ENCODE peak calls at places on chromosomes 13 and 19, in four cellular contexts. E is SK-N-SH, A is tibial artery, Y is uterus. H is an unnamed sample. For H3K4me1, the result is how much of the 10 kb centered on the place peaks cover.

GRCh38 chr13:84192125-84192524 is 309.9 kb upstream of the SLITRK1 start:
- DNase-seq in Y (no peak), E (no peak), A (no peak), H (peak)

GRCh38 chr19:31261019-31261595 is 88.1 kb downstream of the TSHZ3 start:
- DNase-seq in A (peak), Y (no peak), E (peak), H (no peak)

GRCh38 chr19:48556163-48556562 is 4.2 kb downstream of the SULT2B1 start:
- DNase-seq in E (no peak), Y (no peak), A (no peak), H (no peak)

GRCh38 chr13:32429406-32429909 is 1.5 kb upstream of the N4BP2L1 start:
- DNase-seq in E (no peak), Y (no peak), A (no peak), H (no peak)

GRCh38 chr19:56245062-56245740 is 27.3 kb upstream of the EDDM13 start:
- DNase-seq in A (no peak), E (no peak), Y (no peak), H (no peak)

GRCh38 chr19:3233831-3234230 is 9.4 kb downstream of the CELF5 start:
- DNase-seq in A (no peak), E (no peak), Y (no peak), H (no peak)

GRCh38 chr13:25455146-25455545 is 83.4 kb downstream of the ATP8A2 start:
- DNase-seq in E (no peak), A (no peak), Y (no peak), H (peak)

GRCh38 chr19:53649746-53650593 is 18.2 kb downstream of the DPRX start:
- DNase-seq in A (no peak), Y (no peak), E (no peak), H (no peak)

GRCh38 chr19:10764340-10764894 is 46.5 kb downstream of the DNM2 start:
- DNase-seq in Y (no peak), E (no peak), A (no peak), H (no peak)

GRCh38 chr19:14553042-14553938 is 18.6 kb downstream of the NDUFB7 start:
- DNase-seq in E (no peak), A (no peak), Y (no peak), H (no peak)

GRCh38 chr19:34330116-34330515 is 34.9 kb upstream of the GPI start:
- DNase-seq in E (no peak), A (no peak), Y (no peak), H (no peak)

GRCh38 chr13:46858163-46858562 is 38.7 kb downstream of the HTR2A start:
- DNase-seq in Y (no peak), A (no peak), E (no peak), H (no peak)

GRCh38 chr13:99357149-99357596 is 50.0 kb upstream of the GPR183 start:
- DNase-seq in E (no peak), Y (no peak), A (no peak), H (no peak)

GRCh38 chr13:113115363-113116205 is 7.0 kb upstream of the F10 start:
- DNase-seq in A (peak), E (peak), Y (no peak), H (no peak)

GRCh38 chr13:69274231-69274630 is 833.4 kb upstream of the ATXN8OS start:
- DNase-seq in E (no peak), A (no peak), Y (no peak), H (no peak)

GRCh38 chr19:43651758-43652545 is 12.3 kb upstream of the CADM4 start:
- DNase-seq in A (no peak), E (peak), Y (peak), H (peak)

GRCh38 chr13:33745370-33746324 is 72.3 kb upstream of the RFC3 start:
- DNase-seq in Y (no peak), A (no peak), E (no peak), H (no peak)

GRCh38 chr13:46530084-46530935 is 22.7 kb upstream of the LRCH1 start:
- DNase-seq in Y (no peak), A (no peak), E (no peak), H (peak)

GRCh38 chr13:85241045-85241444 is 558.2 kb downstream of the SLITRK6 start:
- DNase-seq in Y (no peak), A (no peak), E (no peak), H (no peak)

GRCh38 chr13:109494955-109495354 is 291.4 kb downstream of the IRS2 start:
- DNase-seq in E (peak), Y (no peak), A (no peak), H (peak)

GRCh38 chr13:33639158-33639557 is 178.8 kb upstream of the RFC3 start:
- DNase-seq in A (peak), E (no peak), Y (peak), H (no peak)

GRCh38 chr19:3176715-3177501 is 1.7 kb upstream of the S1PR4 start:
- DNase-seq in E (no peak), A (no peak), Y (no peak), H (peak)

GRCh38 chr13:46516624-46517318 is 36.2 kb upstream of the LRCH1 start:
- DNase-seq in A (no peak), E (no peak), Y (no peak), H (peak)

GRCh38 chr13:90395348-90395747 is 952.1 kb upstream of the MIR17HG start:
- DNase-seq in Y (no peak), A (no peak), E (no peak), H (no peak)

GRCh38 chr13:111915104-111915551 is 151.8 kb upstream of the SOX1 start:
- DNase-seq in Y (no peak), A (peak), E (no peak), H (no peak)

DNA sequence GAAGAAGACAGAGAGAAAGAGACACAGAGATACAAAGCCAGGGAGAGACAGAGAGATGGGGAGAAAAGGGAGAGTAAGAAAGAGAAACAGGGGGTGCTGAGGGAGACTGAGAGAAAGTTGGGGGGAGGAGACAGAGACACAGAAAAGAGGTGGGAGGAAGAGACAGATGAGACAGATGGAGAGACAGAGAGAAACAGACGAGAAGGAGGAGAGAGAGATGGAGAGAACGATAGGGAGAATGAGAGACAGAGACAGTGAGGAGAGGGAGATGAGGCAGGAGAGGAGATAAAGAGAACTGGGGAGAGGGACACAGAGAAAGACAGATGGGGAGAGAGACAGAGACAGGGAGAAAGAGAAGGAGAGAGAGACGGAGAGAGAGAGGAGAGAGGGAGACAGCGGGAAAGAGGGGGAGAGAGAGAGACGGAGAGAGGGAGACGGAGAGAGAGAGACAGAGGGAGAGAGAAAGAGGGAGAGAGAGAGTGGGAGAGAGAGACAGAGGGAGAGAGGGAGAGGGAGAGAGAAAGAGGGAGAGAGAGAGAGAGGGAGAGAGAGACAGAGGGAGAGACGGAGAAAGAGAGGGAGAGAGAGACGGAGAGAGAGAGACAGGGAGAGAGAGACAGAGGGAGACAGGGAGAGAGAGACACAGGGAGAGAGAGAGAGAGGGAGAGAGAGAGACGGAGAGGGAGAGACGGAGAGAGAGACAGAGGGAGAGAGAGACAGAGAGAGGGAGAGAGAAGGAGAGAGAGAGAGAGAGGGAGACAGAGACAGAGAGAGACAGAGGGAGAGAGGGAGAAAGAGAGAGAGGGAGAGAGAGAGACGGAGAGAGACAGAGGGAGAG is 12.6 kb downstream of the JOSD2 start:
- DNase-seq in E (no peak), A (no peak), Y (no peak), H (no peak)
- TF ChIP-seq CTCF in E (no peak), A (no peak), Y (no peak), H (no peak)

GRCh38 chr19:50198431-50199253 is 4.8 kb upstream of the MYH14 start:
- DNase-seq in Y (no peak), E (no peak), A (no peak), H (no peak)
- H3K27ac ChIP-seq in Y (no peak), E (no peak), A (no peak), H (no peak)

DNA sequence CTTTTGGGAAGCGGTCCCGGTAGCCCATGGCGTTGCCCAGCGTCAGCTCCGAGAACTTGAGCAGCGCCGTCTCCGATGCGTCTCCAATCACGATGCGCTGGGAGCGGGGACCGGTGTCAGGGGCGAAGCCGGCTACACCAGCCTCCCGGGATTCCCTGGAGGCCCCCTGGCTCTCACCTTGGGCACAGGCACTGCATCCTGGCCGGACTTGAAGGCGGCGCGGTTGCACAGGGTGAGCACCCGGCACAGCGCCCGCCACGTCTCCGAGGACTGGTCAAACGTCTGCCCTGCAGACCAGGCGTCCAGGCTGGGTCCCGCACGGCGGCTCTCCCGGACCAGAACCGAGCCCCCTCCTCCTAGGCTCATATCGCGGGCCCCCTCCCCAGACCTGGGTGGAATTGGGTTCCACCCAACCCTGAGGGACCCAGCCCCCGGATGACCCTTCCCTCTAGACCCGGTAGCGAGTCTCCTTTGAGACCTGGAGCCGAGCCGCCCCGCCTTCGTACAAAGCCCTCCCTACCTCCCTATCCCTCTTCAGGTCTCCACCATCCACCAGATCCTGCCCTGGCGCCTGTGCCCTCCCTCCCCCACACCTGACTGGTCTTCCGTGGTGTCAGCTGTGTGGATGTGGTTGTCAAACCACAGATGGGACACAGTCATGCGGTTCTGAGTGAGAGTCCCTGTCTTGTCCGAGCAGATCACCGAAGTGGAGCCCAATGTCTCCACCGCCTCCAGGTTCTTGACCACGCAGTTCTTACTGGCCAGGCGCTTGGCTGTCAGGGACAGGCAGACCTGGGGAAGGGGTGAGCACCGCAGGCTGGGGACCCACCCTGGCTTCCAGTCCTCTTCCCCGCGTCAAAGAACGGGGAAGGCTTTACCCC is 4.8 kb downstream of the ATP4A start:
- DNase-seq in Y (no peak), E (no peak), A (no peak), H (no peak)
- H3K4me1 ChIP-seq in Y (under half), E (under half), A (under half), H (under half)

DNA sequence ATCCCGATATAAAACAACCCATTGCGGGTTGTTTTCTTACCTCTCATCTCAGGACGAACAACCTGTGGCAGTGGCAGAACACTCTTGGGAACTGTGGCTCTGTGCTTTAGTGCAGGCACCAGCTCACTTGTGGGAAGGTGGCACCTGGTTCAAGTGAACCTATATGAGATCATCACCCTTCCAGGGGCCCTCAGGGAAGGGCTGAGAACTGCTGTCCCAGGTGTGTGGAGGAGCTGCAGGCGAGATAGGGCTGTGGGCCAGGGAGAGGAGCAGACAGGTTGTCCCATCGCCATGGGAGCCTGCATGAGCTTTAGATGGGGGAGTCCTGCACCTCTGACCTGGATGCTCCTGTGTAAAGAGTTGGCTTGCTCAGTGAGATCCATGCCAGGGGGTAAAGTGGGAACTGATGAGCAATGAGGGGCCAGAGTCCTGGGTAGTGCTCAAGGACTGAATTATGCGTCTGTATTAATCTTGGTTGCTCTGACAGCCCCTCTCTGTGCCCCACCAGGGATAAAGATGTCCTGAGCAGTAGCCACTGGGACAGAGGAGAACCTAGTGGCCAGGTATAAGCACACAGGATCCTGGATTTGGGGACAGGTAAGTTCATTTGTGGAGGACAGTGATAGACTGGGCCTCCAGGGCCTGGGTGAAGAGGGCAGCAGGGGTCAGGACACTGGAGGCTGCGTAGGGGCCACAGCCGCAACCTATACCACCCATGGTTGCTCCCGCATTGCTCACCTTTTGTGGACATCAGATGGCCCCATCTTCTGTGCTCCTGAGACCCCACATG is 8.7 kb downstream of the CEACAM4 start:
- DNase-seq in E (no peak), A (no peak), Y (no peak), H (no peak)
- TF ChIP-seq CTCF in E (no peak), A (no peak), Y (no peak), H (no peak)

GRCh38 chr19:44746946-44747738 is 1.4 kb upstream of the BCL3 start:
- DNase-seq in Y (peak), A (peak), E (peak), H (peak)

GRCh38 chr19:44749994-44750393 is 1.5 kb downstream of the BCL3 start:
- DNase-seq in Y (no peak), E (no peak), A (no peak), H (no peak)

GRCh38 chr19:44749318-44749717 is 810 bp downstream of the BCL3 start:
- DNase-seq in A (no peak), Y (no peak), E (no peak), H (no peak)

GRCh38 chr19:44747739-44748425 is 626 bp upstream of the BCL3 start:
- DNase-seq in Y (peak), A (peak), E (peak), H (peak)

DNA sequence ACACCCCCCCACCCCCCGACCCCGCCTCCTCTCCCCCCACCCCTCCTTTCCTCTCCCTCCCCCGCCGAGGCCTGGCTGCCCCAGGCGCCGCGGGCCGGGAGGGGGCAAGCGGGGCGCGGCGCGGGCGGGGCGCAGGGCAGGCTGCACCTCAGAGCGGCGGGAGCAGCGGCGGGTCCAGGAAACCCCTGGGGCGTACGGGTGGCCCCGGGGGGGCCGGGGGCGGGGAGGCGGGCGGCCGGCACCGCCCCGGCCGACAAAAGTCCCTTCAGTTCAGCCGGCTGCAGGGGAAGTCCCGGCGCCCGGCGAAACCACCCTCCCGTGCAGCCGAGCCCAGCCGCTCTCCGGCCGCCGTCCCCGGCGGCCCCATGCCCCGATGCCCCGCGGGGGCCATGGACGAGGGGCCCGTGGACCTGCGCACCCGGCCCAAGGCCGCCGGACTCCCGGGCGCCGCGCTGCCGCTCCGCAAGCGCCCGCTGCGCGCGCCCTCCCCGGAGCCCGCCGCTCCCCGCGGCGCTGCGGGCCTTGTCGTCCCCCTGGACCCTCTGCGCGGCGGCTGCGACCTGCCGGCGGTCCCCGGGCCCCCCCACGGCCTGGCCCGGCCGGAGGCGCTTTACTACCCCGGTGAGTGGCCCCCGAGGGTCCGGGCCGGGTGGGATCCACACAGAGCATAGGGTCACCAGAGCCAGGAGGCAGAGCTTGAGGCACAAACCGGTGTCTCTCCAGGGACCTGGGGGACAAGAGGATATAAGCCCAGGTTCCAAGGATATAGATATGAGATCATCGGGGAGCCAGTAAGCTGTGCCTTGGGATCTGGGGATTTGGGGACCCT is at the start of gene BCL3:
- DNase-seq in Y (peak), A (peak), E (peak), H (no peak)
- H3K27ac ChIP-seq in Y (peak), A (peak), E (peak), H (peak)

DNA sequence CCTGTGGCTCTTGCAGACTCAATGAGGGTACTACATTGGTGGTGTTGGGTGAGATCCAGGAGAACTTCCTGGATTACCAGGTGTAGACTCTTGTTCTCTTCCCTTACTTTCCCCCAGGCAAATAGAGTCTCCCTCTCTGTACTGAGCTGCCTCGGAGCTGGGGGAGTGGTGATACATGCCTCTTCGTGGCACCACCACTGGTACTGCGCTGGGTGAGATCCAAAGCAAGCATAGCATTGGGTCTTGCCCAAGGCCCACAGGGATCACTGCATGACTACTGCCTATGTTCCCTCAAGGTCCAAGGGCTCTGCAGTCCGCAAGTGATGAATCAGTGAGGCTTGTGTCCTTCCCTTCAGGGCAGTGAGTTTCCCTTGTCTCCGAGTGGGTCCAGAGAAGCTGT is 81.6 kb downstream of the COG6 start:
- DNase-seq in A (no peak), Y (no peak), E (no peak), H (no peak)
- H3K4me1 ChIP-seq in A (under half), Y (under half), E (under half), H (under half)

GRCh38 chr19:1632462-1633268 is 19.8 kb downstream of the TCF3 start:
- DNase-seq in Y (no peak), A (no peak), E (no peak), H (no peak)

GRCh38 chr19:1634938-1635243 is 17.5 kb downstream of the TCF3 start:
- DNase-seq in A (no peak), Y (no peak), E (no peak), H (no peak)

GRCh38 chr19:1634242-1634937 is 18.0 kb downstream of the TCF3 start:
- DNase-seq in A (no peak), E (no peak), Y (no peak), H (no peak)

GRCh38 chr19:1633269-1633606 is 19.2 kb downstream of the TCF3 start:
- DNase-seq in E (no peak), A (no peak), Y (no peak), H (no peak)

GRCh38 chr19:1636325-1637236 is 15.8 kb downstream of the TCF3 start:
- DNase-seq in Y (no peak), E (no peak), A (no peak), H (no peak)
- TF ChIP-seq CTCF in Y (no peak), E (no peak), A (no peak), H (no peak)

DNA sequence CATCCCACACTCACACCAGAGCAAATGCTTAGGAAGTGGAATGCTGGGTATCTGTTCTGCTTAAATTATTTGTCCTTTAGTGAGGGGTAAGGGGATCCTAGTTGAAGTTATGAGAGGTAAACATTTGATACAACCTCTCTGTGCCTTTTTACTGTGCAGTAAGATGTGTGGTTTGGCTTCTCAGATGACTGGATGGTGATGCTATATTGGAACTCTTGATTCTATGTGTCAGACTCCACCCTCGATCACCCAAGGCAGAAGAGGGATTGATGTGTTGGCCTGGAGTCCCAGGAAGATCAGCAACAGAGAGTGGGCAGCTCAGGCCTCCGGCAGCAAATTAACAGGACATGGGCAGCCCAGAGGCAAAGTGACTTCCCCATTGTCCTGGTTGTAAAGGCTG is 66.7 kb downstream of the SIPA1L3 start:
- DNase-seq in Y (no peak), E (no peak), A (peak), H (no peak)
- H3K27ac ChIP-seq in Y (no peak), E (no peak), A (no peak), H (no peak)

H was measured in A673.